ENCODE peak calls at places on chromosomes 5 and 9, in five cellular contexts. E is choroid plexus epithelial cell, I is SK-N-SH, O is PC-9, K is endodermal cell. Y is an unnamed sample.

GRCh38 chr9:5186416-5187169 is 1.2 kb upstream of the INSL6 start:
- DNase-seq in E (peak), I (peak), O (peak), K (peak), Y (peak)

GRCh38 chr5:157072508-157072907 is 13.6 kb upstream of the HAVCR1 start:
- DNase-seq in E (no peak), I (no peak), O (peak), K (no peak), Y (no peak)

GRCh38 chr5:17219006-17219422 is 1.6 kb downstream of the BASP1 start:
- DNase-seq in E (no peak), I (peak), O (no peak), K (peak), Y (no peak)

GRCh38 chr5:136598901-136599300 is 233.6 kb upstream of the TRPC7 start:
- DNase-seq in E (no peak), I (no peak), O (no peak), K (no peak), Y (no peak)

GRCh38 chr9:38284039-38284767 is 108.3 kb upstream of the ALDH1B1 start:
- DNase-seq in E (no peak), I (no peak), O (no peak), K (no peak), Y (no peak)

GRCh38 chr5:43065384-43066230 is 25.5 kb upstream of the ANXA2R start:
- DNase-seq in E (peak), I (no peak), O (peak), K (no peak), Y (no peak)

GRCh38 chr5:122415481-122416120 is 103.6 kb downstream of the SNCAIP start:
- DNase-seq in E (peak), I (peak), O (peak), K (peak), Y (peak)

GRCh38 chr5:139839918-139840317 is 44.3 kb downstream of the PSD2 start:
- DNase-seq in E (no peak), I (no peak), O (no peak), K (no peak), Y (no peak)

GRCh38 chr9:94817291-94818195 is 91.0 kb downstream of the AOPEP start:
- DNase-seq in E (no peak), I (no peak), O (peak), K (no peak), Y (no peak)

GRCh38 chr5:1324719-1325190 is 20.1 kb downstream of the CLPTM1L start:
- DNase-seq in E (no peak), I (no peak), O (no peak), K (peak), Y (peak)

GRCh38 chr5:160493806-160494317 is 72.2 kb downstream of the PTTG1 start:
- DNase-seq in E (no peak), I (no peak), O (no peak), K (no peak), Y (no peak)

GRCh38 chr9:5587024-5587423 is 41.9 kb upstream of the RIC1 start:
- DNase-seq in E (peak), I (no peak), O (peak), K (no peak), Y (no peak)

GRCh38 chr5:165630211-165630866 is 2124.9 kb downstream of the MAT2B start:
- DNase-seq in E (peak), I (peak), O (peak), K (peak), Y (peak)

GRCh38 chr9:33750307-33750838 is 45.0 kb upstream of the PRSS3 start:
- DNase-seq in E (peak), I (peak), O (no peak), K (no peak), Y (peak)

GRCh38 chr9:120909904-120910303 is 16.7 kb downstream of the TRAF1 start:
- DNase-seq in E (no peak), I (no peak), O (peak), K (no peak), Y (no peak)

GRCh38 chr9:8486095-8486494 is 686.5 kb upstream of the DMAC1 start:
- DNase-seq in E (peak), I (peak), O (no peak), K (peak), Y (peak)

GRCh38 chr5:172713809-172714490 is 57.0 kb downstream of the DUSP1 start:
- DNase-seq in E (no peak), I (no peak), O (no peak), K (no peak), Y (no peak)

GRCh38 chr5:91418158-91418557 is 35.0 kb upstream of the ARRDC3 start:
- DNase-seq in E (no peak), I (no peak), O (no peak), K (no peak), Y (no peak)

GRCh38 chr9:96251451-96251850 is 50.5 kb downstream of the HSD17B3 start:
- DNase-seq in E (no peak), I (no peak), O (no peak), K (no peak), Y (no peak)

GRCh38 chr5:61357745-61358144 is 25.7 kb downstream of the ZSWIM6 start:
- DNase-seq in E (peak), I (no peak), O (no peak), K (peak), Y (peak)

GRCh38 chr5:61363715-61364114 is 31.7 kb downstream of the ZSWIM6 start:
- DNase-seq in E (no peak), I (no peak), O (no peak), K (no peak), Y (no peak)

GRCh38 chr5:61366841-61367240 is 34.8 kb downstream of the ZSWIM6 start:
- DNase-seq in E (no peak), I (no peak), O (no peak), K (no peak), Y (no peak)

GRCh38 chr5:61362796-61363364 is 30.8 kb downstream of the ZSWIM6 start:
- DNase-seq in E (peak), I (no peak), O (no peak), K (peak), Y (no peak)
- TF ChIP-seq CTCF in E (peak), I (peak), O (peak), K (peak), Y (no peak)

GRCh38 chr9:36929350-36929675 is 104.8 kb downstream of the PAX5 start:
- DNase-seq in E (no peak), I (no peak), O (no peak), K (no peak), Y (no peak)
- H3K4me3 ChIP-seq in E (no peak), I (no peak), O (no peak), K (no peak), Y (no peak)

DNA sequence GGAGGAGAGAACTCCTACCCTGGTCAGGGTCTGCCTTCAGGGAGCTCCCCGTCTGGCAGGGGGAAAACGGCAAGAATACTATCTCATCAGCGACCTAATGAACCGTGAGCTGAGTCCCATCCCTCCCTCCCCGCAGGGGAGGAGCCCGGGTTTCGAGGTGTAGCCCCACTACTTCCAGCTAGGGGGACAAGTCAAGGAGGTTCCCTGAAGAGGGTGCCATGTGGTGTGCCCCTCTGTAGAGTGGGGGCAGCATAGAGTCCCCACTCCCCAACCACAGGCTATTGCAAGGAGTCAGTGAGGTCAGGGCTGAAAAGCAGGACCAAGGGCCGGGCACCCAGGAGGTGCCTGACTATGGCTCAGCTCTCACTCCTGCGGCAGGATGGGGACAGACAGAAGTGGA is 50.9 kb upstream of the RXRA start:
- DNase-seq in E (no peak), I (peak), O (no peak), K (peak), Y (no peak)
- TF ChIP-seq CTCF in E (no peak), I (no peak), O (no peak), K (peak), Y (no peak)

GRCh38 chr9:112485574-112485973 is 1.1 kb upstream of the KIAA1958 start:
- DNase-seq in E (no peak), I (no peak), O (no peak), K (no peak), Y (no peak)
- H3K4me3 ChIP-seq in E (no peak), I (peak), O (peak), K (peak), Y (peak)

DNA sequence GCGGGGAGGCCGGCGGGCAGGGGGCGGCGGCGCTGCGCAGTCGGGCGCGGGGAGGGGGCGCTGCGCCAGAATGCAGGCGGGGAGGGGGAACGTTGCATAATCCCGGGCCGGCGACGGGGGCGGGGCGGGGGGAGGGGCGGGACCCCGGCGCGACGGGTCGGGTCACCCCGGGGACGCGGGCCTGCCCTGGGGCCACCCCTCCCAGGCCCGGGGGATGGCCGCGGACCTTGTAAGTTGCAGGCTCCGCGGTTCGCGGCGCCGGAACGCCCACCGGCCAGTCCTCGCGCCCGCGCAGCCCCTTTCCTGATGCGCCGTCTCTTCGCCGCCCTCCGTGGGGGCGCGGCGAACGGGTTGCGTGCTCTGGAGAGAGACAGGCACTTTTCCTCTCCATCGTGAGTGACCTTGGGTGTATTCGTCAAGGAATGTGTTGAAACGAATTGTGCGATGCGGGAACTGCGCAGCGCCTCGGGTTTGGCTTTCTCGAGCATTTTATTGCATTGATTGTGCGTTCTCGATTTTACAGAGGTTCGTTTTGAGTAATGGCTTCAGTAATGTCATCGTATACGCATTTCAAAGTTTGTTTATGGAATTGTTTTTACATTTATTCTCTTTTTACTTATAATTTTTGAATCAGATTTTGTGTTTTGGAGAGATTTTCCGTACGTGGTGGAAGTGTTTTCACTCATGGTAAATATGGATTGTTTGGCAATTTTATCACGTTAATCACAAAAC is 808 bp downstream of the SPIN1 start:
- DNase-seq in E (peak), I (peak), O (peak), K (peak), Y (peak)
- TF ChIP-seq CTCF in E (peak), I (no peak), O (no peak), K (no peak), Y (no peak)

GRCh38 chr5:174319551-174319950 is 274.0 kb downstream of the NSG2 start:
- DNase-seq in E (no peak), I (no peak), O (no peak), K (peak), Y (no peak)
- H3K4me3 ChIP-seq in E (no peak), I (no peak), O (no peak), K (no peak), Y (no peak)